ENCODE peak calls at places on chromosomes 16 and 17, in nine cellular contexts. One of them, this sample, is unnamed.

GRCh38 chr17:55546481-55546880 is 35.2 kb upstream of the SMIM36 start:
- DNase-seq in neural progenitor cell: no peak
- DNase-seq in GM23248: no peak
- DNase-seq in fibroblast of lung: no peak
- DNase-seq in neuronal stem cell: no peak
- DNase-seq in H1: no peak
- DNase-seq in IMR-90: no peak
- DNase-seq in mesendoderm: no peak
- DNase-seq in A549: no peak
- DNase-seq in this sample: no peak

GRCh38 chr17:1552911-1553310 is 9.7 kb downstream of the PITPNA start:
- DNase-seq in neural progenitor cell: no peak
- DNase-seq in GM23248: no peak
- DNase-seq in fibroblast of lung: no peak
- DNase-seq in neuronal stem cell: no peak
- DNase-seq in H1: no peak
- DNase-seq in IMR-90: no peak
- DNase-seq in mesendoderm: no peak
- DNase-seq in A549: no peak
- DNase-seq in this sample: no peak

GRCh38 chr16:46822270-46822669 is 8.7 kb downstream of the C16orf87 start:
- DNase-seq in neural progenitor cell: no peak
- DNase-seq in GM23248: peak; percentile 65
- DNase-seq in fibroblast of lung: peak; percentile 46
- DNase-seq in neuronal stem cell: no peak
- DNase-seq in H1: no peak
- DNase-seq in IMR-90: peak; percentile 91
- DNase-seq in mesendoderm: no peak
- DNase-seq in A549: no peak
- DNase-seq in this sample: peak; percentile 46

GRCh38 chr17:42562845-42563509 is 1.0 kb downstream of the COASY start:
- DNase-seq in neural progenitor cell: no peak
- DNase-seq in GM23248: no peak
- DNase-seq in fibroblast of lung: peak; percentile 28
- DNase-seq in neuronal stem cell: no peak
- DNase-seq in H1: no peak
- DNase-seq in IMR-90: peak; percentile 28
- DNase-seq in mesendoderm: no peak
- DNase-seq in A549: no peak
- DNase-seq in this sample: no peak

GRCh38 chr16:19005561-19006445 is 22.1 kb downstream of the TMC7 start:
- DNase-seq in neural progenitor cell: peak; percentile 57
- DNase-seq in GM23248: peak; percentile 54
- DNase-seq in fibroblast of lung: peak; percentile 6
- DNase-seq in neuronal stem cell: no peak
- DNase-seq in H1: peak; percentile 25
- DNase-seq in IMR-90: peak; percentile 27
- DNase-seq in mesendoderm: no peak
- DNase-seq in A549: peak; percentile 44
- DNase-seq in this sample: peak; percentile 99

GRCh38 chr17:1056761-1057160 is 59.8 kb downstream of the TIMM22 start:
- DNase-seq in neural progenitor cell: peak; percentile 54
- DNase-seq in GM23248: no peak
- DNase-seq in fibroblast of lung: no peak
- DNase-seq in neuronal stem cell: no peak
- DNase-seq in H1: no peak
- DNase-seq in IMR-90: no peak
- DNase-seq in mesendoderm: no peak
- DNase-seq in A549: no peak
- DNase-seq in this sample: no peak

GRCh38 chr17:9668532-9668931 is 23.2 kb downstream of the USP43 start:
- DNase-seq in neural progenitor cell: no peak
- DNase-seq in GM23248: peak; percentile 9
- DNase-seq in fibroblast of lung: no peak
- DNase-seq in neuronal stem cell: no peak
- DNase-seq in H1: no peak
- DNase-seq in IMR-90: no peak
- DNase-seq in mesendoderm: peak; percentile 77
- DNase-seq in A549: no peak
- DNase-seq in this sample: peak; percentile 94

GRCh38 chr17:45579529-45580495 is 89.3 kb upstream of the PLEKHM1 start:
- DNase-seq in neural progenitor cell: peak; percentile 13
- DNase-seq in GM23248: no peak
- DNase-seq in fibroblast of lung: peak; percentile 2
- DNase-seq in neuronal stem cell: no peak
- DNase-seq in H1: no peak
- DNase-seq in IMR-90: no peak
- DNase-seq in mesendoderm: peak; percentile 64
- DNase-seq in A549: no peak
- DNase-seq in this sample: no peak

GRCh38 chr17:41705271-41705991 is 6.7 kb upstream of the GAST start:
- DNase-seq in neural progenitor cell: peak; percentile 63
- DNase-seq in GM23248: no peak
- DNase-seq in fibroblast of lung: peak; percentile 68
- DNase-seq in neuronal stem cell: peak; percentile 48
- DNase-seq in H1: peak; percentile 57
- DNase-seq in IMR-90: peak; percentile 73
- DNase-seq in mesendoderm: no peak
- DNase-seq in A549: no peak
- DNase-seq in this sample: no peak

GRCh38 chr16:60776311-60776710 is 1259.9 kb downstream of the CDH8 start:
- DNase-seq in neural progenitor cell: no peak
- DNase-seq in GM23248: no peak
- DNase-seq in fibroblast of lung: no peak
- DNase-seq in neuronal stem cell: no peak
- DNase-seq in H1: no peak
- DNase-seq in IMR-90: no peak
- DNase-seq in mesendoderm: no peak
- DNase-seq in A549: no peak
- DNase-seq in this sample: no peak

GRCh38 chr17:49951362-49952080 is 17.5 kb upstream of the DLX4 start:
- DNase-seq in neural progenitor cell: no peak
- DNase-seq in GM23248: peak; percentile 65
- DNase-seq in fibroblast of lung: no peak
- DNase-seq in neuronal stem cell: no peak
- DNase-seq in H1: no peak
- DNase-seq in IMR-90: no peak
- DNase-seq in mesendoderm: no peak
- DNase-seq in A549: no peak
- DNase-seq in this sample: no peak

GRCh38 chr17:31394544-31394943 is 3.1 kb downstream of the RAB11FIP4 start:
- DNase-seq in neural progenitor cell: peak; percentile 90
- DNase-seq in GM23248: peak; percentile 77
- DNase-seq in fibroblast of lung: peak; percentile 79
- DNase-seq in neuronal stem cell: peak; percentile 72
- DNase-seq in H1: peak; percentile 53
- DNase-seq in IMR-90: peak; percentile 77
- DNase-seq in mesendoderm: peak; percentile 80
- DNase-seq in A549: no peak
- DNase-seq in this sample: no peak

GRCh38 chr16:74064120-74064735 is 232.4 kb upstream of the PSMD7 start:
- DNase-seq in neural progenitor cell: no peak
- DNase-seq in GM23248: peak; percentile 6
- DNase-seq in fibroblast of lung: peak; percentile 67
- DNase-seq in neuronal stem cell: no peak
- DNase-seq in H1: no peak
- DNase-seq in IMR-90: peak; percentile 1
- DNase-seq in mesendoderm: no peak
- DNase-seq in A549: no peak
- DNase-seq in this sample: no peak

GRCh38 chr17:41687828-41688640 is 651 bp upstream of the EIF1 start:
- DNase-seq in neural progenitor cell: no peak
- DNase-seq in GM23248: peak; percentile 73
- DNase-seq in fibroblast of lung: no peak
- DNase-seq in neuronal stem cell: no peak
- DNase-seq in H1: no peak
- DNase-seq in IMR-90: peak; percentile 15
- DNase-seq in mesendoderm: no peak
- DNase-seq in A549: no peak
- DNase-seq in this sample: peak; percentile 66

GRCh38 chr17:44901323-44901965 is 2.2 kb upstream of the EFTUD2 start:
- DNase-seq in neural progenitor cell: no peak
- DNase-seq in GM23248: peak; percentile 83
- DNase-seq in fibroblast of lung: peak; percentile 68
- DNase-seq in neuronal stem cell: no peak
- DNase-seq in H1: no peak
- DNase-seq in IMR-90: peak; percentile 79
- DNase-seq in mesendoderm: no peak
- DNase-seq in A549: no peak
- DNase-seq in this sample: peak; percentile 76

GRCh38 chr17:61251939-61252865 is 147.4 kb upstream of the TBX2 start:
- DNase-seq in neural progenitor cell: no peak
- DNase-seq in GM23248: peak; percentile 86
- DNase-seq in fibroblast of lung: peak; percentile 100
- DNase-seq in neuronal stem cell: no peak
- DNase-seq in H1: no peak
- DNase-seq in IMR-90: peak; percentile 99
- DNase-seq in mesendoderm: no peak
- DNase-seq in A549: no peak
- DNase-seq in this sample: no peak
- H3K4me2 ChIP-seq in neural progenitor cell: no peak overlapping the region
- H3K4me2 ChIP-seq in GM23248: peak overlapping the region; percentile 48
- H3K4me2 ChIP-seq in fibroblast of lung: peak overlapping the region; percentile 71
- H3K4me2 ChIP-seq in neuronal stem cell: no peak overlapping the region
- H3K4me2 ChIP-seq in H1: no peak overlapping the region
- H3K4me2 ChIP-seq in IMR-90: peak overlapping the region; percentile 46
- H3K4me2 ChIP-seq in mesendoderm: no peak overlapping the region
- H3K4me2 ChIP-seq in A549: no peak overlapping the region
- H3K4me2 ChIP-seq in this sample: no peak overlapping the region

DNA sequence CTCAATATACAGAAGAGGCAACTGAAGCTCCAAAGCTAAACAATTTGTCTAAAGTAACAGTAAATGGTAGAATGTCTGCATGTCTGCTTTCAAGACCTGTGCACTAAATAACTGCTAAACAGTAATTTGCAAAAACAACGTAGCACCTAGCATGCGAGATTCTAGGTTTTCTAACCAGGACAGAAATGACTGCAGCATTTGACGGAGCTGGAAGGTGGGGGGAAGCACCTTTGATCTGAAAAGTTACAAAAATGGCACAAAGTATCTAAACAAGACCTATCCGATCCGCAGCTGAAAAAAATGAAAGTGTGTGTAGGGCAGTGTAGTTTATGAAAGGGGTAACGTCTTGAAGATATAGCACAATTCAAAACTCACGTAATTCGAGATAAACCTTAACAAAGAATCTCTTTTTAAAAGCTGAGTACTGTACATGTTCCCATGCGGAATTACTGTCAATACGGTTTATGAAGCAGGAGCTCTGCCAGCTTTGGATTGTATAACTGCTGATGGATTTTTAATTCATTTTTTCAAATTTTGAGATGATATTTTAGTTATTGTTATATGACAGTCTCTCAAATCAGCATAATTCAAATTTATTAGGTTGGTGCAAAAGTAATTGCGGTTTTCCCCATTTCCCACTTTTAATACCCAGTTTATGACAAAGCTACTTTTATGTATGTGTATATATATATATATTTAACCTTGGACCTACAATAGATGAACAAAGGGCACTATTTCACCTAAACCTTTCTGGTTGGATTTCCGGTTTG is 1.1 kb upstream of the WIPI1 start:
- DNase-seq in neural progenitor cell: no peak
- DNase-seq in GM23248: no peak
- DNase-seq in fibroblast of lung: no peak
- DNase-seq in neuronal stem cell: no peak
- DNase-seq in H1: no peak
- DNase-seq in IMR-90: no peak
- DNase-seq in mesendoderm: no peak
- DNase-seq in A549: no peak
- DNase-seq in this sample: no peak
- H3K4me2 ChIP-seq in neural progenitor cell: peak overlapping the region; percentile 84
- H3K4me2 ChIP-seq in GM23248: peak overlapping the region; percentile 93
- H3K4me2 ChIP-seq in fibroblast of lung: peak overlapping the region; percentile 98
- H3K4me2 ChIP-seq in neuronal stem cell: peak overlapping the region; percentile 92
- H3K4me2 ChIP-seq in H1: peak overlapping the region; percentile 72
- H3K4me2 ChIP-seq in IMR-90: peak overlapping the region; percentile 83
- H3K4me2 ChIP-seq in mesendoderm: peak overlapping the region; percentile 81
- H3K4me2 ChIP-seq in A549: peak overlapping the region; percentile 93
- H3K4me2 ChIP-seq in this sample: peak overlapping the region; percentile 82

DNA sequence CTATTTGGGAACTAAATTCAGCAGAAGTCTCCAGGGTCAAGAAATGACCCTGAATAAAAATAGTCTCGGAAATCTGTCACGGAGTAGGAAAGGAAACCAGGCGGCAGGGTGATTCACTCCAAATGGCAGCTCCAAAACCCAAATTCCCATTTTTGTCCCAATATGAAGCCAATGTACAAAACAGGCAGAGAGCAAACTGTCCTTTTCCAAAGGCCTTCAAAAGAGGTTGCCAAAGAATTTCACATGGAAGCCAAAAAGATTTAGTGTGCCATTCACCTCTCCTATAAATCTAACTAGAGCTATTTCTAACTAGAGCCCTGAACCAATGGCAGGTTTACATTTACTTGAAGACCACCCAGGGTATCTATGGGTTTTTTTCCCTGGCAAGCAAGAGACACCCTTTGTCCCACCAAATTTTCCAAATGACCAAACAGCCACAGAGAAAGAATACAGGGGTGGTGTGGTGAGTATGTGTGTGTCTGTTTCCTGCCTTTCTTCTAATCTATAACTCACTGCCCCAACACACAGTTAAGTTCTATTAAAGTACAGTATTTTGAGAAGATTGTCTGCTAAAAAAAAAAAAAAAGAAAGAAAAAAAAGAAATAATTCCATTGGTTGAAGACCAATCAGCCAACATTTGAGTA is 6.8 kb downstream of the MYO1D start:
- DNase-seq in neural progenitor cell: no peak
- DNase-seq in GM23248: peak; percentile 71
- DNase-seq in fibroblast of lung: peak; percentile 32
- DNase-seq in neuronal stem cell: no peak
- DNase-seq in H1: no peak
- DNase-seq in IMR-90: no peak
- DNase-seq in mesendoderm: no peak
- DNase-seq in A549: no peak
- DNase-seq in this sample: no peak
- H3K4me2 ChIP-seq in neural progenitor cell: no peak overlapping the region
- H3K4me2 ChIP-seq in GM23248: peak overlapping the region; percentile 55
- H3K4me2 ChIP-seq in fibroblast of lung: no peak overlapping the region
- H3K4me2 ChIP-seq in neuronal stem cell: no peak overlapping the region
- H3K4me2 ChIP-seq in H1: no peak overlapping the region
- H3K4me2 ChIP-seq in IMR-90: no peak overlapping the region
- H3K4me2 ChIP-seq in mesendoderm: no peak overlapping the region
- H3K4me2 ChIP-seq in A549: no peak overlapping the region
- H3K4me2 ChIP-seq in this sample: no peak overlapping the region

DNA sequence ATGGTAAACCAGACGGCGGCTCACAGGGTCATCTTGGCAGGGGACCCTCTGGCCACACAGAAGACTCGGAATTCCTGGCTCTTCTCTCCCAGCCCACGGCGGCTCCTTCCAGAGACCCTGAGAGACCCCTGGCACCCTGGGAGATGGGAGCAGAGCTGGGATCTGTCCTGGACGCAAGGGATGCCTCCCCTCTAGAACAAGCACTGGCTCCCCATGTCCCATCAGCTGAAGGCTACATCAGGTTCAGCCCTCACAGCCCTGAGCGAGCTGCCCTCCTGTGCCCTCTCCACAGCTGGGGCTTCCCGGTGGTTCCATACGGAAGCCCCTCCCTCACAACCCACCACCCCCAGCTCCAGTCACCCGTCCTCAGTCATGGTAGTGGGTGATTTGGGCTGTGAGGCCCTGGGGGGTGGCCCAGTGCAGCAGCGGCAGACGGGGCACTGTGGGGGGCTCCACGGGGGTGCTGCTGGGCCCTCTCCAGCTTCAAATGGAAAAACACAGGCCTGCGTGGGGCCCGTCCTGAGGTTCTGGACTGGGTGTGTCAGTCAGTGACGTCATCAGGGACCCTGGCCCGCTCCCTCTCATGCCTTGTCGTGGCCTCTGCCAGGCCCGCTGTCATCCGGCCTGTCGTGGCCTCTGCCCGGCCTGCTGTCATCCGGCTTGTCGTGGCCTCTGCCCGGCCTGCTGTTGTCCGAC is 13.0 kb upstream of the CBFA2T3 start:
- DNase-seq in neural progenitor cell: no peak
- DNase-seq in GM23248: no peak
- DNase-seq in fibroblast of lung: no peak
- DNase-seq in neuronal stem cell: no peak
- DNase-seq in H1: no peak
- DNase-seq in IMR-90: no peak
- DNase-seq in mesendoderm: no peak
- DNase-seq in A549: no peak
- DNase-seq in this sample: no peak
- H3K4me2 ChIP-seq in neural progenitor cell: no peak overlapping the region
- H3K4me2 ChIP-seq in GM23248: no peak overlapping the region
- H3K4me2 ChIP-seq in fibroblast of lung: no peak overlapping the region
- H3K4me2 ChIP-seq in neuronal stem cell: no peak overlapping the region
- H3K4me2 ChIP-seq in H1: no peak overlapping the region
- H3K4me2 ChIP-seq in IMR-90: no peak overlapping the region
- H3K4me2 ChIP-seq in mesendoderm: no peak overlapping the region
- H3K4me2 ChIP-seq in A549: no peak overlapping the region
- H3K4me2 ChIP-seq in this sample: no peak overlapping the region

This sample was measured in mammary epithelial cell.